ENCODE peak calls at places on chromosomes 13 and 19, in four cellular contexts. One of them, this sample, is unnamed.

GRCh38 chr13:75579529-75579928 is 29.9 kb downstream of the UCHL3 start:
- DNase-seq in K562: no peak
- DNase-seq in HCT116: no peak
- DNase-seq in HepG2: no peak
- DNase-seq in this sample: no peak

GRCh38 chr19:30562981-30563380 is 190.8 kb downstream of the ZNF536 start:
- DNase-seq in K562: no peak
- DNase-seq in HCT116: no peak
- DNase-seq in HepG2: no peak
- DNase-seq in this sample: no peak

GRCh38 chr19:52200044-52200443 is 10.2 kb downstream of the PPP2R1A start:
- DNase-seq in K562: no peak
- DNase-seq in HCT116: no peak
- DNase-seq in HepG2: no peak
- DNase-seq in this sample: no peak

GRCh38 chr19:28402701-28403290 is 810.2 kb downstream of the UQCRFS1 start:
- DNase-seq in K562: no peak
- DNase-seq in HCT116: no peak
- DNase-seq in HepG2: no peak
- DNase-seq in this sample: no peak

GRCh38 chr19:35446194-35446593 is 1.9 kb upstream of the FFAR2 start:
- DNase-seq in K562: no peak
- DNase-seq in HCT116: no peak
- DNase-seq in HepG2: no peak
- DNase-seq in this sample: no peak

GRCh38 chr13:75687145-75687763 is 51.1 kb downstream of the LMO7 start:
- DNase-seq in K562: peak; percentile 6
- DNase-seq in HCT116: peak; percentile 24
- DNase-seq in HepG2: peak; percentile 46
- DNase-seq in this sample: no peak

GRCh38 chr19:9818175-9818733 is 625 bp downstream of the FBXL12 start:
- DNase-seq in K562: no peak
- DNase-seq in HCT116: no peak
- DNase-seq in HepG2: no peak
- DNase-seq in this sample: no peak

GRCh38 chr19:44623080-44623479 is 9.7 kb downstream of the IGSF23 start:
- DNase-seq in K562: no peak
- DNase-seq in HCT116: no peak
- DNase-seq in HepG2: no peak
- DNase-seq in this sample: no peak

GRCh38 chr19:56333506-56333905 is 18.9 kb upstream of the ZSCAN5A start:
- DNase-seq in K562: peak; percentile 58
- DNase-seq in HCT116: peak; percentile 48
- DNase-seq in HepG2: peak; percentile 67
- DNase-seq in this sample: no peak

GRCh38 chr19:10975374-10976036 is 14.7 kb downstream of the SMARCA4 start:
- DNase-seq in K562: no peak
- DNase-seq in HCT116: no peak
- DNase-seq in HepG2: no peak
- DNase-seq in this sample: no peak

GRCh38 chr13:110161112-110161897 is 145.7 kb downstream of the COL4A1 start:
- DNase-seq in K562: no peak
- DNase-seq in HCT116: no peak
- DNase-seq in HepG2: no peak
- DNase-seq in this sample: no peak

GRCh38 chr13:108534728-108535127 is 94.7 kb upstream of the MYO16 start:
- DNase-seq in K562: no peak
- DNase-seq in HCT116: no peak
- DNase-seq in HepG2: no peak
- DNase-seq in this sample: no peak

GRCh38 chr19:17447704-17448189 is 721 bp downstream of the TMEM221 start:
- DNase-seq in K562: no peak
- DNase-seq in HCT116: no peak
- DNase-seq in HepG2: no peak
- DNase-seq in this sample: no peak

GRCh38 chr19:16106121-16106520 is 5.6 kb upstream of the RAB8A start:
- DNase-seq in K562: peak; percentile 26
- DNase-seq in HCT116: no peak
- DNase-seq in HepG2: no peak
- DNase-seq in this sample: peak; percentile 36

GRCh38 chr13:57624565-57625435 is 6.7 kb upstream of the PCDH17 start:
- DNase-seq in K562: peak; percentile 7
- DNase-seq in HCT116: no peak
- DNase-seq in HepG2: peak; percentile 56
- DNase-seq in this sample: no peak

GRCh38 chr13:100409132-100409531 is 179.5 kb downstream of the GGACT start:
- DNase-seq in K562: no peak
- DNase-seq in HCT116: no peak
- DNase-seq in HepG2: no peak
- DNase-seq in this sample: no peak

GRCh38 chr13:110001622-110002275 is 215.4 kb upstream of the IRS2 start:
- DNase-seq in K562: no peak
- DNase-seq in HCT116: no peak
- DNase-seq in HepG2: no peak
- DNase-seq in this sample: no peak

GRCh38 chr13:110850006-110850405 is 64.9 kb downstream of the ANKRD10 start:
- DNase-seq in K562: no peak
- DNase-seq in HCT116: no peak
- DNase-seq in HepG2: no peak
- DNase-seq in this sample: no peak

GRCh38 chr19:23283925-23284324 is 33.7 kb upstream of the ZNF724 start:
- DNase-seq in K562: peak; percentile 16
- DNase-seq in HCT116: peak; percentile 18
- DNase-seq in HepG2: peak; percentile 54
- DNase-seq in this sample: no peak

GRCh38 chr13:100315522-100315921 is 226.6 kb downstream of the PCCA start:
- DNase-seq in K562: no peak
- DNase-seq in HCT116: no peak
- DNase-seq in HepG2: peak; percentile 21
- DNase-seq in this sample: no peak

GRCh38 chr13:99196466-99197256 is 4.0 kb upstream of the UBAC2 start:
- DNase-seq in K562: no peak
- DNase-seq in HCT116: peak; percentile 54
- DNase-seq in HepG2: no peak
- DNase-seq in this sample: no peak

GRCh38 chr13:43574601-43575000 is 212.2 kb downstream of the ENOX1 start:
- DNase-seq in K562: no peak
- DNase-seq in HCT116: no peak
- DNase-seq in HepG2: no peak
- DNase-seq in this sample: no peak

GRCh38 chr19:45729774-45730388 is 815 bp downstream of the FBXO46 start:
- DNase-seq in K562: no peak
- DNase-seq in HCT116: no peak
- DNase-seq in HepG2: no peak
- DNase-seq in this sample: no peak

GRCh38 chr19:39963860-39964259 is 7.1 kb upstream of the PSMC4 start:
- DNase-seq in K562: no peak
- DNase-seq in HCT116: no peak
- DNase-seq in HepG2: no peak
- DNase-seq in this sample: no peak

GRCh38 chr19:677601-678380 is 1.6 kb downstream of the FSTL3 start:
- DNase-seq in K562: no peak
- DNase-seq in HCT116: no peak
- DNase-seq in HepG2: no peak
- DNase-seq in this sample: no peak

GRCh38 chr19:56155124-56155687 is 14.1 kb downstream of the ZNF444 start:
- DNase-seq in K562: peak; percentile 53
- DNase-seq in HCT116: no peak
- DNase-seq in HepG2: no peak
- DNase-seq in this sample: no peak

GRCh38 chr13:111384441-111385181 is 64.2 kb downstream of the TEX29 start:
- DNase-seq in K562: no peak
- DNase-seq in HCT116: no peak
- DNase-seq in HepG2: no peak
- DNase-seq in this sample: no peak

GRCh38 chr13:112929778-112930055 is 39.3 kb upstream of the MCF2L start:
- DNase-seq in K562: no peak
- DNase-seq in HCT116: no peak
- DNase-seq in HepG2: no peak
- DNase-seq in this sample: no peak

GRCh38 chr19:3146677-3147100 is 10.9 kb downstream of the GNA15 start:
- DNase-seq in K562: peak; percentile 70
- DNase-seq in HCT116: no peak
- DNase-seq in HepG2: peak; percentile 21
- DNase-seq in this sample: peak; percentile 30

GRCh38 chr19:58554494-58555368 is at the start of gene CHMP2A:
- DNase-seq in K562: peak; percentile 96
- DNase-seq in HCT116: peak; percentile 93
- DNase-seq in HepG2: peak; percentile 84
- DNase-seq in this sample: peak; percentile 81

GRCh38 chr19:12841094-12841493 is 2.8 kb downstream of the MAST1 start:
- DNase-seq in K562: peak; percentile 76
- DNase-seq in HCT116: no peak
- DNase-seq in HepG2: no peak
- DNase-seq in this sample: no peak

GRCh38 chr19:47176071-47176626 is 45.5 kb downstream of the SAE1 start:
- DNase-seq in K562: no peak
- DNase-seq in HCT116: no peak
- DNase-seq in HepG2: no peak
- DNase-seq in this sample: no peak

GRCh38 chr13:84446972-84447700 is 564.9 kb upstream of the SLITRK1 start:
- DNase-seq in K562: no peak
- DNase-seq in HCT116: no peak
- DNase-seq in HepG2: no peak
- DNase-seq in this sample: no peak

GRCh38 chr19:10007811-10008211 is 2.5 kb downstream of the COL5A3 start:
- DNase-seq in K562: no peak
- DNase-seq in HCT116: no peak
- DNase-seq in HepG2: no peak
- DNase-seq in this sample: no peak

DNA sequence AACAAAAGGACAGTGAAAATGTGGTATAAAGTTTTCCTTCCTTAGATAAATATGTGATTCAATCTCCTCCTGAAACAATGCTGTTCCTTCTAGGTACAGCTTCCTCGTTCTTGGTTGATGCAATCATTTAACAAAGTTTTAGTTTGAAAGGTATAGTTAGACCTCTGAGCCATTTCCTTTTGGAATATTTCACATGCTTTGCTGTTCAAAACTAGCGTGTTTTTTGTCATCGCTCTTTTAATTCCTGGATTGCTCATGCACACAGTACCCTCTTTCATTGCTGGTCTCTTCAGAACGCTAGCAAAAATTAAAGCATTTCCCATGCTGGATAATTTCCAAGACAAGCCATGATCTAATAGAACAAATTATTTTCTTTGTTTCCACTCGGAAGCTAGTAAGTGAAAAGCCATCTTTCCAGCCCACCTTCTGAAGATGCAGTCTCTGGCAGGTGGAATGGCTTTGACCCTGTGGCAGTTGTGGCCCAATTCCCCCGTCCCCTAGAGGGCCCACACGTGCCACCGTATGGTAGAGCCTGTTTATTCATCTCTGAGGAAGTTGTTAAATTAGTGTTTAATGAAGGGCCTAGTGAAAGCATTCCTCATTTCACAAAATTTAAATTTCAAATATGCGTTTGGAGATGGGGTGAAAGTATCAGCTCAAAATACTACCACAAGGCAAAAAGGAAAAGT is 1040.6 kb upstream of the SLC10A2 start:
- DNase-seq in K562: no peak
- DNase-seq in HCT116: no peak
- DNase-seq in HepG2: no peak
- DNase-seq in this sample: no peak
- TF ChIP-seq TCF7L2 in K562: no peak
- TF ChIP-seq TCF7L2 in HCT116: no peak
- TF ChIP-seq TCF7L2 in HepG2: no peak
- TF ChIP-seq TCF7L2 in this sample: no peak

GRCh38 chr19:7679017-7679720 is 1.5 kb upstream of the TRAPPC5 start:
- DNase-seq in K562: no peak
- DNase-seq in HCT116: no peak
- DNase-seq in HepG2: peak; percentile 36
- DNase-seq in this sample: no peak
- H3K4me3 ChIP-seq in K562: no peak overlapping the region
- H3K4me3 ChIP-seq in HCT116: no peak overlapping the region
- H3K4me3 ChIP-seq in HepG2: no peak overlapping the region
- H3K4me3 ChIP-seq in this sample: no peak overlapping the region

DNA sequence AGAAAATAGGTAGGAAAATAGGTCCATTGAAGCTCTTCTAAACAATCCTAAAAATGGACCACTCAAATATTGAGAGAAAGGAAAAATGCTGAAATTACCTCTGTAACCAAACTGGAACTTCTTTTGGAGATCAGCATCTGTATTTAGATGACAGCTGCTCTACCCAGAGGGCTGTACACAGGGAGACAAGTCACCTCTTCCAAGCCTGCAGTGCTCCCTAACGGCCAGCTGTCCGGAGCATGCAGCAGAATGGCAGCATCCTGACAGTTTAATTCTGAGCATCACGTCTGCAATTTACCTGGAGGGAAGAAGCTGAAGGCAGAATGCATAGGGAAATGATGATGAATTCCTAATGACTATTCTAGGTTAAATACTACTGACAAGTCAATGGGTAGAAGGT is 62.8 kb upstream of the DIAPH3 start:
- DNase-seq in K562: peak; percentile 49
- DNase-seq in HCT116: peak; percentile 12
- DNase-seq in HepG2: peak; percentile 15
- DNase-seq in this sample: no peak
- TF ChIP-seq SIN3A in K562: no peak
- TF ChIP-seq SIN3A in HCT116: no peak
- TF ChIP-seq SIN3A in HepG2: no peak
- TF ChIP-seq SIN3A in this sample: no peak

GRCh38 chr19:18940791-18941627 is at the start of gene HOMER3:
- DNase-seq in K562: peak; percentile 95
- DNase-seq in HCT116: no peak
- DNase-seq in HepG2: no peak
- DNase-seq in this sample: no peak
- TF ChIP-seq TCF7L2 in K562: no peak
- TF ChIP-seq TCF7L2 in HCT116: peak; percentile 59
- TF ChIP-seq TCF7L2 in HepG2: no peak
- TF ChIP-seq TCF7L2 in this sample: no peak

GRCh38 chr13:21031594-21031993 is 29.8 kb downstream of the LATS2 start:
- DNase-seq in K562: no peak
- DNase-seq in HCT116: no peak
- DNase-seq in HepG2: no peak
- DNase-seq in this sample: no peak
- H3K4me3 ChIP-seq in K562: no peak overlapping the region
- H3K4me3 ChIP-seq in HCT116: no peak overlapping the region
- H3K4me3 ChIP-seq in HepG2: no peak overlapping the region
- H3K4me3 ChIP-seq in this sample: no peak overlapping the region